ENCODE peak calls at places on chromosomes 11 and 22, in ten cellular contexts. J, M, H, F, E, W, D, B, S and I are unnamed samples.

GRCh38 chr22:42299586-42300285 is 29.3 kb upstream of the TCF20 start:
- DNase-seq in D (no peak), E (peak; percentile 50), J (no peak), F (no peak), M (no peak), B (peak; percentile 34), W (no peak), S (no peak), H (no peak), I (peak; percentile 55)

GRCh38 chr11:30171661-30172060 is 59.2 kb upstream of the FSHB start:
- DNase-seq in D (no peak), S (no peak), F (no peak), H (no peak), W (no peak), E (no peak), B (peak; percentile 66), J (no peak), M (no peak), I (no peak)

GRCh38 chr11:108278546-108278945 is 55.7 kb downstream of the ATM start:
- DNase-seq in D (peak; percentile 24), H (no peak), B (no peak), W (no peak), M (peak; percentile 46), F (no peak), E (no peak), S (no peak), J (no peak), I (no peak)

GRCh38 chr22:36982136-36982535 is 37.1 kb downstream of the TST start:
- DNase-seq in M (no peak), W (no peak), F (no peak), J (no peak), B (no peak), E (no peak), H (no peak), S (no peak), D (no peak), I (no peak)

GRCh38 chr22:37906364-37907008 is 389 bp downstream of the MICALL1 start:
- DNase-seq in S (no peak), M (no peak), J (peak; percentile 40), B (no peak), E (peak; percentile 14), F (no peak), W (no peak), D (no peak), H (no peak), I (no peak)

GRCh38 chr11:9777525-9777924 is 113.6 kb downstream of the SWAP70 start:
- DNase-seq in W (no peak), F (no peak), M (no peak), E (no peak), H (no peak), B (no peak), D (no peak), J (no peak), S (no peak), I (no peak)

GRCh38 chr11:71499546-71499945 is 27.5 kb upstream of the KRTAP5-7 start:
- DNase-seq in E (no peak), S (no peak), B (peak; percentile 22), D (no peak), M (no peak), H (no peak), F (no peak), J (no peak), W (no peak), I (no peak)

GRCh38 chr22:37870273-37870672 is 21.1 kb downstream of the EIF3L start:
- DNase-seq in J (no peak), D (peak; percentile 50), W (no peak), S (no peak), M (no peak), H (no peak), E (no peak), B (no peak), F (no peak), I (no peak)

GRCh38 chr11:32259641-32260081 is 168.8 kb downstream of the RCN1 start:
- DNase-seq in E (no peak), M (peak; percentile 58), F (no peak), W (no peak), B (no peak), H (no peak), J (no peak), S (no peak), D (peak; percentile 97), I (no peak)

GRCh38 chr22:48140261-48140660 is 1377.8 kb downstream of the TBC1D22A start:
- DNase-seq in E (no peak), S (no peak), B (no peak), D (no peak), J (no peak), F (no peak), H (no peak), W (no peak), M (no peak), I (no peak)

GRCh38 chr11:45335434-45335833 is 49.3 kb upstream of the SYT13 start:
- DNase-seq in S (no peak), F (no peak), E (no peak), D (no peak), B (no peak), H (no peak), W (no peak), M (no peak), J (no peak), I (no peak)

GRCh38 chr11:876550-876949 is 33.9 kb downstream of the TSPAN4 start:
- DNase-seq in S (no peak), F (no peak), B (no peak), W (peak; percentile 57), M (no peak), E (no peak), J (no peak), D (no peak), H (peak; percentile 25), I (no peak)

GRCh38 chr11:65501530-65502273 is 2.9 kb downstream of the MALAT1 start:
- DNase-seq in B (no peak), W (no peak), M (peak; percentile 79), J (no peak), F (no peak), S (no peak), E (no peak), D (peak; percentile 75), H (no peak), I (no peak)

GRCh38 chr11:28703371-28703770 is 595.2 kb downstream of the METTL15 start:
- DNase-seq in F (no peak), S (no peak), W (no peak), M (no peak), B (no peak), H (no peak), E (no peak), D (no peak), J (no peak), I (no peak)

GRCh38 chr22:39593061-39593930 is 22.7 kb downstream of the CACNA1I start:
- DNase-seq in E (no peak), B (no peak), F (no peak), H (no peak), S (no peak), D (peak; percentile 18), W (no peak), J (no peak), M (no peak), I (no peak)

GRCh38 chr11:2136209-2136951 is 2.8 kb downstream of the IGF2 start:
- DNase-seq in D (no peak), S (no peak), B (no peak), E (no peak), J (no peak), H (no peak), F (no peak), W (no peak), M (no peak), I (no peak)

GRCh38 chr11:75768909-75769771 is 562 bp downstream of the DGAT2 start:
- DNase-seq in J (no peak), W (peak; percentile 54), S (no peak), D (no peak), H (no peak), E (no peak), B (no peak), F (no peak), M (no peak), I (no peak)

GRCh38 chr22:37731804-37732471 is 35.1 kb downstream of the TRIOBP start:
- DNase-seq in M (no peak), F (no peak), D (no peak), B (peak; percentile 65), H (no peak), J (peak; percentile 66), E (no peak), S (no peak), W (no peak), I (no peak)

GRCh38 chr22:22352376-22352999 is 107.9 kb downstream of the VPREB1 start:
- DNase-seq in H (no peak), B (no peak), D (no peak), E (no peak), S (no peak), M (no peak), W (no peak), F (no peak), J (no peak), I (no peak)

GRCh38 chr11:95443386-95443785 is 212.4 kb upstream of the SESN3 start:
- DNase-seq in B (no peak), E (peak; percentile 1), S (no peak), J (no peak), F (no peak), W (no peak), M (no peak), D (no peak), H (no peak), I (no peak)

GRCh38 chr22:20061481-20061861 is 18.6 kb upstream of the DGCR8 start:
- DNase-seq in E (no peak), W (no peak), B (no peak), S (no peak), D (no peak), H (no peak), J (no peak), F (no peak), M (no peak), I (no peak)

GRCh38 chr11:66976048-66976467 is 954 bp downstream of the C11orf86 start:
- DNase-seq in F (no peak), W (no peak), E (no peak), D (peak; percentile 42), B (no peak), J (peak; percentile 58), M (no peak), H (no peak), S (no peak), I (no peak)

GRCh38 chr11:44808053-44808753 is 81.4 kb downstream of the TSPAN18 start:
- DNase-seq in M (no peak), F (no peak), E (no peak), D (no peak), J (no peak), B (no peak), W (peak; percentile 64), S (no peak), H (no peak), I (no peak)

GRCh38 chr11:128519353-128519752 is 68.0 kb downstream of the ETS1 start:
- DNase-seq in J (no peak), E (no peak), F (no peak), M (no peak), B (no peak), S (no peak), D (no peak), H (no peak), W (no peak), I (no peak)

GRCh38 chr22:24444729-24445466 is 17.5 kb downstream of the ADORA2A start:
- DNase-seq in B (no peak), F (no peak), M (no peak), J (no peak), H (no peak), E (no peak), S (no peak), W (no peak), D (no peak), I (no peak)

GRCh38 chr22:39674536-39674935 is 104.0 kb downstream of the CACNA1I start:
- DNase-seq in S (no peak), D (no peak), B (no peak), M (no peak), H (no peak), E (no peak), J (peak; percentile 62), W (no peak), F (no peak), I (no peak)

GRCh38 chr11:112504056-112504455 is 243.4 kb upstream of the PLET1 start:
- DNase-seq in W (no peak), D (no peak), M (no peak), E (no peak), J (no peak), B (no peak), F (no peak), S (no peak), H (no peak), I (no peak)

GRCh38 chr22:26744892-26745808 is 87.8 kb downstream of the MIAT start:
- DNase-seq in M (no peak), H (no peak), B (no peak), D (no peak), J (peak; percentile 41), W (no peak), F (no peak), E (no peak), S (no peak), I (no peak)